ENCODE peak calls at places on chromosomes 4 and X, in six cellular contexts. M, V, B, R, J and F are unnamed samples.

GRCh38 chr4:8559524-8560264 is 20.5 kb upstream of the GPR78 start:
- DNase-seq in J (peak; percentile 29), M (no peak), R (no peak), B (no peak), V (no peak), F (no peak)

GRCh38 chr4:31349907-31350306 is 629.7 kb downstream of the PCDH7 start:
- DNase-seq in V (no peak), R (no peak), M (no peak), J (no peak), B (no peak), F (no peak)

GRCh38 chrX:9180623-9181022 is 146.7 kb upstream of the FAM9B start:
- DNase-seq in J (no peak), M (no peak), R (no peak), V (no peak), B (no peak), F (no peak)

GRCh38 chrX:155865193-155865592 is 16.0 kb upstream of the VAMP7 start:
- DNase-seq in J (no peak), M (no peak), V (no peak), R (no peak), B (no peak), F (no peak)

GRCh38 chrX:38052096-38052495 is 45.7 kb downstream of the SYTL5 start:
- DNase-seq in V (no peak), M (peak; percentile 92), R (no peak), J (peak; percentile 84), B (no peak), F (peak; percentile 67)

GRCh38 chrX:103398321-103398937 is 22.1 kb downstream of the BEX3 start:
- DNase-seq in R (no peak), M (peak; percentile 86), B (no peak), J (peak; percentile 74), V (no peak), F (peak; percentile 71)

GRCh38 chrX:33218819-33219218 is 7.5 kb upstream of the DMD start:
- DNase-seq in R (no peak), B (no peak), M (no peak), J (no peak), V (no peak), F (no peak)

GRCh38 chr4:1476140-1476513 is 69.9 kb upstream of the NKX1-1 start:
- DNase-seq in J (no peak), R (no peak), V (no peak), M (no peak), B (no peak), F (no peak)

GRCh38 chr4:122562436-122562835 is 58.4 kb downstream of the IL21 start:
- DNase-seq in B (no peak), V (no peak), R (no peak), M (no peak), J (no peak), F (no peak)

GRCh38 chr4:156968479-156968984 is 3.1 kb downstream of the PDGFC start:
- DNase-seq in V (no peak), M (peak; percentile 85), R (no peak), B (peak; percentile 79), J (peak; percentile 81), F (peak; percentile 86)

DNA sequence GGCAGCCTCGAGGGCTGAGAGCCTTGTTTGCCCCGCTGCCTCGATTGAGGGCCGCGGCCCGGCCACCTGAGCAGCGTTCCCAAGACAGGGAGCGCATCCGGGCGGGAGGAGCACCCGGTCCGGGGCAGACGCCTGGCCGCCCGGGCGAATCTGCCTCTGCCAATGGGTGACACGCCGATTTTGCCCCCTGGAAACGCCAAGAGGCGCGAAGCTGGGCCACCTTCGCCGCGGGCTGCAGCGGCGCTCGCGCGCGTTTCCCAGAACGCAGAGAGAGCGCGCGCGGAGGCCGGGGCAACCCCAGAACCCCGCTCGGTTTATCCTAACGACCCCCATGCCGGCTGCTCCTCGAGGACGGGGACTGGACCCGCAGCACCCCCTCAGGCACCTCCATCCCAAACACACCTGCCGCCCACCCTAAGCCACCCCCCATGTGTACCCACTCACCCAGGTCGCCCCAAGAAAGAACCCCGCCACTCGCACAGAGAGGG is 576 bp downstream of the MAP7D2 start:
- DNase-seq in M (no peak), J (no peak), B (no peak), V (no peak), R (no peak), F (no peak)
- H3K4me3 ChIP-seq in M (no peak overlapping the region), J (no peak overlapping the region), B (no peak overlapping the region), V (no peak overlapping the region), R (no peak overlapping the region), F (peak overlapping the region; percentile 60)

DNA sequence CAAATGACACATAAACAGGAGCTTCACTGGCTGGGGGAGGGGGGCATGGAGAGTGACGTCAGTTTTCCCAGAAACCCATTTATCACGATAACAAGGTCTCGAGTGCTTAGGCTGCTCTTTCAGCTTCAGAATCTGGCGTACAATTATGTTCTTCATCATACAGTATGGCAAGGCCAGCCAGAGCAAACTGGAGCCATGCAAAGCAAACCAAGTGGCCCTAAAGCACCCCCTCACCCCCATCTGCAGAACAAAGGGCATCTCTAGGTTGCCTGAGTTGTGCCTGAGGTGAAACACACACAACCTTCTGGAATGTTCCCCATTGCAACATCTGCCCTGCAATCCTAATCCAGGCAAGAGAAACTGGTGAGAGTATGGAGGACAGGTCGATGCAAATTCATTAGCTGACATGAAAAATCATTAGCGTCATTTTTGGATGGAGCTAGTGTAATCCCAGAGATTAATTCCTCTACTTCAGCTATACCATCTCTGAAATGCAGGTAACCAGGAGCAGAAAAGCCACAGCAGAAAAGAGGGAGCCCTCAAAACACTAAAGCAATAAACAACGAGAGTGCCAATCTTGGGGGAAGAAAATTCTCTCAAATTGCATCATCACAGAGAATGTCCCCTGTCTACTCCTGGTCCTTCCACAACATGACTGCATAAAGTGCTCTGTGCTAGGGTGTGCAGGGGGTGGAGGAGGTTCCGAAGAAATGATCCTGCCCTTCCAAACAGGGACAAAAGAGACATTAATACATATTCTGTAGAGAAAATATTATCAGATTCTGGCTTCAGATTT is 1.8 kb downstream of the SEPTIN6 start:
- DNase-seq in V (no peak), J (no peak), M (peak; percentile 51), B (no peak), R (peak; percentile 24), F (peak; percentile 22)
- H3K4me1 ChIP-seq in V (peaks cover 32% of the 10 kb centered on the region), J (peaks cover 11% of the 10 kb centered on the region), M (peaks cover 4% of the 10 kb centered on the region), B (no peaks in the 10 kb centered on the region), R (peaks cover 43% of the 10 kb centered on the region), F (peaks cover 6% of the 10 kb centered on the region)

GRCh38 chrX:118499295-118499694 is 3.7 kb downstream of the DOCK11 start:
- DNase-seq in R (no peak), M (no peak), J (no peak), B (no peak), V (no peak), F (no peak)

GRCh38 chrX:118496763-118497079 is 1.1 kb downstream of the DOCK11 start:
- DNase-seq in J (no peak), M (no peak), R (no peak), V (no peak), B (no peak), F (peak; percentile 15)

GRCh38 chrX:118497180-118497814 is 1.7 kb downstream of the DOCK11 start:
- DNase-seq in B (no peak), J (no peak), R (no peak), V (no peak), M (no peak), F (no peak)

GRCh38 chrX:118498351-118498750 is 2.7 kb downstream of the DOCK11 start:
- DNase-seq in B (no peak), R (no peak), V (no peak), M (no peak), J (no peak), F (no peak)

GRCh38 chrX:118498755-118499154 is 3.1 kb downstream of the DOCK11 start:
- DNase-seq in J (no peak), M (no peak), B (no peak), V (no peak), R (no peak), F (no peak)
- H3K4me3 ChIP-seq in J (no peak overlapping the region), M (no peak overlapping the region), B (no peak overlapping the region), V (no peak overlapping the region), R (no peak overlapping the region), F (peak overlapping the region; percentile 92)

DNA sequence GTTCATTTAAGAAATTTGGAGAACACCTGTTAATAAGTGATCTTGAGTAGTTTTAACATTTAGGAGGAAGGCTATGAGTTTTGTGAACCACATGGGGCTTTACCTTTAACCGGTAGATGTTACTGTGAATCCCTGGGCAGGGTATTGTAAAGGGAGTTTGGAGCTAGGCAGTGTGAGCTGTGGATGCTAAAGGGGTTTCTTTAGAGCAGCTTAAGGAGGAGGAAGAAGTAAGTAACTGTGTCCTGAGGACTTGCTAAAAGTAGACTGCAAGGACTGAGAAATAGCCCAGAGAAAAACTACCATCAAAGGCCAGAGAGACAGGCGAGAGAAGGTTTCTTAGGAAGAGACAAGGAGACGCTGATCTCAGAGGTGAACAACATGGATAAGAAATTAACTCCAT is 5.6 kb downstream of the RHOH start:
- DNase-seq in M (no peak), J (no peak), R (no peak), B (no peak), V (no peak), F (no peak)
- H3K4me1 ChIP-seq in M (no peaks in the 10 kb centered on the region), J (peaks cover 14% of the 10 kb centered on the region), R (peaks cover 24% of the 10 kb centered on the region), B (no peaks in the 10 kb centered on the region), V (peaks cover 23% of the 10 kb centered on the region), F (peaks cover 7% of the 10 kb centered on the region)